ENCODE peak calls at places on chromosome 3, in ten cellular contexts. C is heart right ventricle, L is right atrium auricular region, E is mammary epithelial cell, N is GM23248, J is A549, F is SK-N-SH, O is tibial artery, Q is NT2/D1, H is uterus. X is an unnamed sample. For H3K9me3, the result is how much of the 10 kb centered on the place peaks cover.

GRCh38 chr3:113156816-113157333 is 54.5 kb upstream of the BOC start:
- DNase-seq in C (no peak), L (no peak), E (no peak), N (no peak), J (no peak), F (no peak), O (no peak), Q (no peak), H (no peak), X (no peak)

GRCh38 chr3:58036287-58037032 is 28.2 kb downstream of the FLNB start:
- DNase-seq in C (no peak), L (no peak), E (no peak), N (peak), J (no peak), F (no peak), O (no peak), Q (no peak), H (no peak), X (no peak)

GRCh38 chr3:52479876-52480575 is 15.1 kb upstream of the STAB1 start:
- DNase-seq in C (peak), L (no peak), E (no peak), N (no peak), J (no peak), F (no peak), O (no peak), Q (no peak), H (no peak), X (peak)

GRCh38 chr3:168322941-168323340 is 227.2 kb upstream of the GOLIM4 start:
- DNase-seq in C (no peak), L (no peak), E (no peak), N (peak), J (no peak), F (no peak), O (no peak), Q (no peak), H (no peak), X (no peak)

GRCh38 chr3:23761440-23761896 is 44.3 kb upstream of the UBE2E1 start:
- DNase-seq in C (no peak), L (no peak), E (peak), N (peak), J (peak), F (no peak), O (no peak), Q (no peak), H (no peak), X (no peak)

GRCh38 chr3:116316781-116317180 is 128.5 kb downstream of the LSAMP start:
- DNase-seq in C (no peak), L (no peak), E (no peak), N (no peak), J (no peak), F (no peak), O (no peak), Q (no peak), H (no peak), X (no peak)

GRCh38 chr3:159238646-159239045 is 436.8 kb downstream of the MFSD1 start:
- DNase-seq in C (no peak), L (no peak), E (no peak), N (peak), J (no peak), F (no peak), O (no peak), Q (no peak), H (no peak), X (no peak)

GRCh38 chr3:83063457-83063856 is 1302.0 kb upstream of the GBE1 start:
- DNase-seq in C (no peak), L (no peak), E (no peak), N (no peak), J (no peak), F (no peak), O (no peak), Q (no peak), H (no peak), X (no peak)

GRCh38 chr3:189457201-189457607 is 174.0 kb upstream of the TP63 start:
- DNase-seq in C (no peak), L (no peak), E (peak), N (peak), J (no peak), F (no peak), O (no peak), Q (no peak), H (no peak), X (no peak)

GRCh38 chr3:194556086-194557056 is 69.6 kb upstream of the ATP13A3 start:
- DNase-seq in C (no peak), L (no peak), E (peak), N (peak), J (peak), F (no peak), O (no peak), Q (no peak), H (no peak), X (no peak)

GRCh38 chr3:108822167-108822897 is at the start of gene TRAT1:
- DNase-seq in C (no peak), L (no peak), E (no peak), N (no peak), J (no peak), F (no peak), O (no peak), Q (no peak), H (no peak), X (no peak)

GRCh38 chr3:196792771-196793170 is 53.1 kb downstream of the PAK2 start:
- DNase-seq in C (no peak), L (no peak), E (peak), N (peak), J (peak), F (no peak), O (peak), Q (no peak), H (no peak), X (no peak)
- H3K9me3 ChIP-seq in C (under half), L (under half), E (under half), N (under half), J (under half), F (under half), O (under half), Q (under half), H (under half), X (under half)

DNA sequence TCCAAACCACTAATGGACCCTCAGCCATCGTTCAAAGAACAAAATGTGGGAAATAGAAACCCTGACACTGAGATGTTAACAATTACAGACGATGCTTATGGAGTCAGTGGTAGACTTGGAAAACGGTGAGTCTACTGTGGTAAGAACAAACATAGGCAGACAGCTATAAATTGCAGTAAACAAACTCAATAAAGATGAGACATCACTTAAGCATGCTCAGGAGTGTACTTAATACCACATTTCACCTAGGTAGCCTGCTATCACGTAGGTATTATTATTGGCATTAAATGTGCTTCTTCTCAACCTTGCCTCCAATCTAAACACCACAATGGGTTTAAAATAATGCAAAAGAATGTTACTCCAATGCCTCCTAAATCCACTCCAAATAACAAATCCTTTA is 2.5 kb downstream of the OSBPL10 start:
- DNase-seq in C (no peak), L (no peak), E (peak), N (no peak), J (peak), F (no peak), O (no peak), Q (no peak), H (no peak), X (no peak)
- H3K4me3 ChIP-seq in C (no peak), L (no peak), E (peak), N (no peak), J (no peak), F (no peak), O (no peak), Q (no peak), H (no peak), X (no peak)

GRCh38 chr3:6124875-6125274 is 736.0 kb upstream of the GRM7 start:
- DNase-seq in C (no peak), L (no peak), E (no peak), N (no peak), J (no peak), F (no peak), O (no peak), Q (no peak), H (no peak), X (no peak)
- H3K9me3 ChIP-seq in C (under half), L (under half), E (under half), N (under half), J (under half), F (under half), O (under half), Q (under half), H (under half), X (under half)

GRCh38 chr3:105997800-105998526 is 129.2 kb upstream of the CBLB start:
- DNase-seq in C (no peak), L (peak), E (peak), N (peak), J (peak), F (no peak), O (peak), Q (no peak), H (no peak), X (peak)
- H3K4me3 ChIP-seq in C (no peak), L (no peak), E (peak), N (peak), J (no peak), F (peak), O (no peak), Q (no peak), H (no peak), X (no peak)

GRCh38 chr3:46553154-46553553 is 12.9 kb downstream of the LRRC2 start:
- DNase-seq in C (no peak), L (no peak), E (no peak), N (peak), J (no peak), F (no peak), O (no peak), Q (no peak), H (no peak), X (no peak)
- H3K9me3 ChIP-seq in C (under half), L (under half), E (under half), N (under half), J (under half), F (under half), O (under half), Q (under half), H (under half), X (under half)

GRCh38 chr3:127822836-127823589 is 698 bp upstream of the MGLL start:
- DNase-seq in C (peak), L (peak), E (peak), N (peak), J (peak), F (peak), O (peak), Q (no peak), H (no peak), X (peak)

GRCh38 chr3:127825764-127826163 is 3.4 kb upstream of the MGLL start:
- DNase-seq in C (no peak), L (no peak), E (no peak), N (peak), J (no peak), F (no peak), O (no peak), Q (no peak), H (no peak), X (no peak)

GRCh38 chr3:127824151-127824825 is 2.0 kb upstream of the MGLL start:
- DNase-seq in C (no peak), L (no peak), E (no peak), N (no peak), J (no peak), F (no peak), O (no peak), Q (no peak), H (no peak), X (no peak)

GRCh38 chr3:127822166-127822835 is at the start of gene MGLL:
- DNase-seq in C (peak), L (no peak), E (peak), N (peak), J (peak), F (peak), O (peak), Q (no peak), H (peak), X (peak)

GRCh38 chr3:127823590-127823857 is 1.2 kb upstream of the MGLL start:
- DNase-seq in C (no peak), L (no peak), E (no peak), N (no peak), J (no peak), F (no peak), O (no peak), Q (no peak), H (no peak), X (no peak)
- H3K4me3 ChIP-seq in C (no peak), L (peak), E (peak), N (peak), J (peak), F (peak), O (peak), Q (peak), H (peak), X (peak)

X was measured in left lung.